ENCODE peak calls at places on chromosomes 12 and 14, in six cellular contexts. One of them, this sample, is unnamed.

GRCh38 chr14:30273564-30273880 is 285.4 kb upstream of the G2E3 start:
- DNase-seq in HepG2: no peak
- DNase-seq in A549: no peak
- DNase-seq in H1: no peak
- DNase-seq in SK-N-SH: no peak
- DNase-seq in K562: no peak
- DNase-seq in this sample: no peak

GRCh38 chr12:14521822-14522221 is 45.9 kb downstream of the PLBD1 start:
- DNase-seq in A549: no peak
- DNase-seq in K562: no peak
- DNase-seq in SK-N-SH: no peak
- DNase-seq in H1: no peak
- DNase-seq in HepG2: no peak
- DNase-seq in this sample: no peak

GRCh38 chr12:26298785-26299621 is 103.6 kb downstream of the SSPN start:
- DNase-seq in HepG2: no peak
- DNase-seq in K562: peak
- DNase-seq in H1: no peak
- DNase-seq in SK-N-SH: peak
- DNase-seq in A549: peak
- DNase-seq in this sample: peak

GRCh38 chr14:38134631-38135030 is 73.1 kb upstream of the SSTR1 start:
- DNase-seq in K562: no peak
- DNase-seq in HepG2: no peak
- DNase-seq in H1: no peak
- DNase-seq in A549: no peak
- DNase-seq in SK-N-SH: no peak
- DNase-seq in this sample: no peak

GRCh38 chr12:93174473-93174872 is 203.3 kb upstream of the NUDT4 start:
- DNase-seq in HepG2: no peak
- DNase-seq in K562: no peak
- DNase-seq in A549: no peak
- DNase-seq in H1: no peak
- DNase-seq in SK-N-SH: no peak
- DNase-seq in this sample: no peak

GRCh38 chr14:91750634-91751198 is 18.8 kb upstream of the CATSPERB start:
- DNase-seq in H1: no peak
- DNase-seq in K562: no peak
- DNase-seq in HepG2: no peak
- DNase-seq in A549: no peak
- DNase-seq in SK-N-SH: no peak
- DNase-seq in this sample: no peak

GRCh38 chr12:80810874-80811273 is 94.2 kb downstream of the MYF5 start:
- DNase-seq in A549: no peak
- DNase-seq in SK-N-SH: no peak
- DNase-seq in K562: no peak
- DNase-seq in H1: no peak
- DNase-seq in HepG2: no peak
- DNase-seq in this sample: no peak

GRCh38 chr14:104925214-104925899 is 678 bp downstream of the PLD4 start:
- DNase-seq in K562: no peak
- DNase-seq in H1: no peak
- DNase-seq in A549: no peak
- DNase-seq in HepG2: no peak
- DNase-seq in SK-N-SH: no peak
- DNase-seq in this sample: no peak

GRCh38 chr12:132506730-132507538 is 17.0 kb downstream of the FBRSL1 start:
- DNase-seq in H1: no peak
- DNase-seq in A549: no peak
- DNase-seq in HepG2: no peak
- DNase-seq in SK-N-SH: peak
- DNase-seq in K562: peak
- DNase-seq in this sample: no peak

GRCh38 chr12:21697829-21698630 is 40.4 kb upstream of the LDHB start:
- DNase-seq in K562: peak
- DNase-seq in SK-N-SH: peak
- DNase-seq in HepG2: peak
- DNase-seq in H1: no peak
- DNase-seq in A549: no peak
- DNase-seq in this sample: no peak

GRCh38 chr14:105411017-105411941 is 8.3 kb upstream of the MTA1 start:
- DNase-seq in HepG2: no peak
- DNase-seq in H1: peak
- DNase-seq in SK-N-SH: peak
- DNase-seq in K562: peak
- DNase-seq in A549: peak
- DNase-seq in this sample: no peak

GRCh38 chr14:58078068-58078467 is 73.9 kb downstream of the ARMH4 start:
- DNase-seq in H1: no peak
- DNase-seq in K562: no peak
- DNase-seq in SK-N-SH: no peak
- DNase-seq in HepG2: no peak
- DNase-seq in A549: no peak
- DNase-seq in this sample: no peak

GRCh38 chr14:35339761-35340406 is 47.7 kb downstream of the PSMA6 start:
- DNase-seq in A549: no peak
- DNase-seq in SK-N-SH: no peak
- DNase-seq in K562: no peak
- DNase-seq in HepG2: no peak
- DNase-seq in H1: no peak
- DNase-seq in this sample: no peak

GRCh38 chr12:121036810-121037326 is 2.2 kb downstream of the OASL start:
- DNase-seq in SK-N-SH: no peak
- DNase-seq in K562: no peak
- DNase-seq in HepG2: no peak
- DNase-seq in A549: peak
- DNase-seq in H1: no peak
- DNase-seq in this sample: no peak

GRCh38 chr12:64039285-64039871 is 182.7 kb downstream of the KICS2 start:
- DNase-seq in A549: no peak
- DNase-seq in HepG2: no peak
- DNase-seq in K562: no peak
- DNase-seq in H1: no peak
- DNase-seq in SK-N-SH: no peak
- DNase-seq in this sample: no peak

GRCh38 chr14:71193663-71194062 is 286.4 kb downstream of the PCNX1 start:
- DNase-seq in H1: no peak
- DNase-seq in K562: no peak
- DNase-seq in A549: no peak
- DNase-seq in HepG2: no peak
- DNase-seq in SK-N-SH: no peak
- DNase-seq in this sample: no peak

GRCh38 chr12:78951746-78952532 is 87.4 kb downstream of the SYT1 start:
- DNase-seq in H1: no peak
- DNase-seq in HepG2: no peak
- DNase-seq in SK-N-SH: peak
- DNase-seq in K562: no peak
- DNase-seq in A549: no peak
- DNase-seq in this sample: no peak
- TF ChIP-seq CHD2 in H1: no peak
- TF ChIP-seq CHD2 in HepG2: no peak
- TF ChIP-seq CHD2 in SK-N-SH: peak
- TF ChIP-seq CHD2 in K562: no peak
- TF ChIP-seq CHD2 in A549: no peak
- TF ChIP-seq CHD2 in this sample: no peak

DNA sequence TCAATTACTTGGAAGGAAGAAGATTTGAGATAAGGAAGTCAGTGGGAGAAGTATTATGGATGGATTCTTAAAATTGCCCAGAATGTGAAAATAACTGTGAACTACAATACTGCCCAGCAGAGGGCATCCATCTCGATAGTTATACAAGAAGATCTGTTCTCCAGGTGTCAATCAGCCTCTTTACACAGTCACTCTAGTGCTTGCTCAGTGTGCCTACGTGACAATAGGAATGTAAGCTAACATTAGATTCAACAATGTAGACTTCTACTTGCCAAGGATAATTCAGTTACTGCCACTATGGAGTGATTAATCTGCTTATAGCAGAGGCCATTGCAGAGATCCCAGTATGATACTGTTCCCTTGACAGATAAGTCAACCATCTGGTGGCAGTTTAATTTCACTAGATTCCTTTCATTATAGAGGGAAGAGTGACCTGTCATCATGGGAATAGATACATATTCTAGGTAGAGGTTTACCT is 10.6 kb upstream of the MAP4K5 start:
- DNase-seq in HepG2: peak
- DNase-seq in A549: peak
- DNase-seq in H1: no peak
- DNase-seq in K562: peak
- DNase-seq in SK-N-SH: peak
- DNase-seq in this sample: no peak
- TF ChIP-seq MAX in HepG2: no peak
- TF ChIP-seq MAX in A549: no peak
- TF ChIP-seq MAX in H1: no peak
- TF ChIP-seq MAX in K562: no peak
- TF ChIP-seq MAX in SK-N-SH: no peak
- TF ChIP-seq MAX in this sample: no peak

GRCh38 chr12:2800046-2800570 is 5.3 kb downstream of the FKBP4 start:
- DNase-seq in K562: no peak
- DNase-seq in SK-N-SH: no peak
- DNase-seq in H1: no peak
- DNase-seq in HepG2: no peak
- DNase-seq in A549: no peak
- DNase-seq in this sample: no peak

GRCh38 chr12:2796187-2796663 is 1.5 kb downstream of the FKBP4 start:
- DNase-seq in A549: no peak
- DNase-seq in H1: no peak
- DNase-seq in HepG2: no peak
- DNase-seq in SK-N-SH: no peak
- DNase-seq in K562: peak
- DNase-seq in this sample: no peak

GRCh38 chr12:2795291-2796186 is 769 bp downstream of the FKBP4 start:
- DNase-seq in SK-N-SH: peak
- DNase-seq in A549: peak
- DNase-seq in K562: peak
- DNase-seq in HepG2: peak
- DNase-seq in H1: peak
- DNase-seq in this sample: no peak

GRCh38 chr12:2794736-2795289 is at the start of gene FKBP4:
- DNase-seq in K562: peak
- DNase-seq in HepG2: peak
- DNase-seq in A549: peak
- DNase-seq in H1: peak
- DNase-seq in SK-N-SH: peak
- DNase-seq in this sample: no peak

GRCh38 chr12:2797721-2798418 is 3.1 kb downstream of the FKBP4 start:
- DNase-seq in K562: no peak
- DNase-seq in HepG2: no peak
- DNase-seq in A549: no peak
- DNase-seq in SK-N-SH: no peak
- DNase-seq in H1: no peak
- DNase-seq in this sample: no peak
- TF ChIP-seq CHD2 in K562: no peak
- TF ChIP-seq CHD2 in HepG2: no peak
- TF ChIP-seq CHD2 in A549: no peak
- TF ChIP-seq CHD2 in SK-N-SH: no peak
- TF ChIP-seq CHD2 in H1: no peak
- TF ChIP-seq CHD2 in this sample: no peak

DNA sequence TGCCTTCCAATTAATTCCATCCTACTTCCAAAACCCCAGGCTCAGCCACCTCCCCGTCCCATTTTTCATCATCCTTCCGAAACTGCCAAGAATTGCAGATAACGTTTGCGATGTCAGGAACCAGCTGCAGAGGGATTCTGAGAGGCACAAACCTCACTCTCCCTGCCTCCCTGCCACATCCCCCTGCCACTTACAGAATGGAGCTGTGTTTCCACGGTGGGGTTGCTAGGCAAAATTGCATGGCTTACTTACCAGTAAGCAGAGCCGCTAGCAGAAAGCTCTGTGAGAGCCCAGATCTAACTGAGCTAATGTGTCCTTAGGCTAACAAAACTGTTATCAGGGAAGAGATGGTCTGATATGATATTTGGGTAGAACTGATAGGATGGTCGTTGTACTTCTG is 127.4 kb downstream of the KCNK10 start:
- DNase-seq in A549: no peak
- DNase-seq in H1: peak
- DNase-seq in K562: no peak
- DNase-seq in SK-N-SH: peak
- DNase-seq in HepG2: no peak
- DNase-seq in this sample: no peak
- TF ChIP-seq MAX in A549: no peak
- TF ChIP-seq MAX in H1: no peak
- TF ChIP-seq MAX in K562: no peak
- TF ChIP-seq MAX in SK-N-SH: no peak
- TF ChIP-seq MAX in HepG2: no peak
- TF ChIP-seq MAX in this sample: no peak

DNA sequence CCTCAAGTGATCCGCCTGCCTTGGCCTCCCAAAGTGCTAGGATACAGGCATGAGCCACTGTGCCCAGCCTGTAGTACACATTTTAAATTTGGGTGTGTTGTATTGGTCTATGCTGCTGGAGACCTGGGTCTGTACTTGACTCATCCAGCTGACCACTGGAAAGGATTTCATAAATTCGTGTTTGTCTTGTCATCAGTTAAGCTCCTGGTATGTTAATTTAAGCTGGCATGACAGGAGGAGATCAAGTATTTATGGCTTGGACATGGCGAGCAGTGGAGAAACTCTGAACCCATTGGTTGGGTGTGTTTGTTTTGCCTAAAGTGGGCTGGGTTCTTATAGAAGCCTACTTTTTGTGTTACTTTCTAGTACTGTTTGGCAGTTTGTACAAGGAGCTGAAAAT is 24.2 kb downstream of the YY1 start:
- DNase-seq in H1: no peak
- DNase-seq in K562: no peak
- DNase-seq in SK-N-SH: no peak
- DNase-seq in HepG2: no peak
- DNase-seq in A549: no peak
- DNase-seq in this sample: no peak
- TF ChIP-seq CHD2 in H1: no peak
- TF ChIP-seq CHD2 in K562: no peak
- TF ChIP-seq CHD2 in SK-N-SH: no peak
- TF ChIP-seq CHD2 in HepG2: no peak
- TF ChIP-seq CHD2 in A549: no peak
- TF ChIP-seq CHD2 in this sample: no peak

GRCh38 chr12:47816646-47817271 is 2.9 kb downstream of the HDAC7 start:
- DNase-seq in A549: no peak
- DNase-seq in SK-N-SH: peak
- DNase-seq in HepG2: no peak
- DNase-seq in K562: no peak
- DNase-seq in H1: no peak
- DNase-seq in this sample: no peak
- TF ChIP-seq MAX in A549: no peak
- TF ChIP-seq MAX in SK-N-SH: no peak
- TF ChIP-seq MAX in HepG2: no peak
- TF ChIP-seq MAX in K562: no peak
- TF ChIP-seq MAX in H1: no peak
- TF ChIP-seq MAX in this sample: no peak